ENCODE peak calls at places on chromosomes 5 and 9, in six cellular contexts. K is psoas muscle, Z is AG10803, N is right atrium auricular region, O is stomach, Q is GM12864. Y is an unnamed sample.

GRCh38 chr5:175729829-175730277 is 72.0 kb downstream of the HRH2 start:
- DNase-seq in K (peak), Q (peak), O (peak), Z (peak), N (peak), Y (peak)

GRCh38 chr5:178078197-178078995 is 34.9 kb upstream of the N4BP3 start:
- DNase-seq in N (no peak), O (peak), Q (no peak), K (no peak), Z (peak), Y (peak)

GRCh38 chr9:75467141-75467540 is 378.8 kb downstream of the OSTF1 start:
- DNase-seq in Z (no peak), Q (no peak), K (no peak), O (no peak), N (no peak), Y (no peak)

GRCh38 chr9:104247899-104248460 is 153.9 kb downstream of the SMC2 start:
- DNase-seq in Z (peak), Q (no peak), O (no peak), K (no peak), N (no peak), Y (no peak)

GRCh38 chr9:137365056-137365455 is 57.9 kb downstream of the EXD3 start:
- DNase-seq in Z (no peak), K (no peak), N (no peak), Q (no peak), O (no peak), Y (no peak)

GRCh38 chr9:126429190-126429589 is 102.6 kb downstream of the MVB12B start:
- DNase-seq in Z (no peak), Q (no peak), K (no peak), N (no peak), O (no peak), Y (no peak)

GRCh38 chr5:173334808-173335207 is 6.6 kb upstream of the STC2 start:
- DNase-seq in N (no peak), Z (peak), O (no peak), K (no peak), Q (no peak), Y (no peak)

GRCh38 chr5:179244051-179244450 is 101.2 kb downstream of the ADAMTS2 start:
- DNase-seq in Z (peak), Q (no peak), N (peak), O (no peak), K (no peak), Y (no peak)

GRCh38 chr5:116862632-116863455 is 288.2 kb upstream of the SEMA6A start:
- DNase-seq in N (no peak), Z (no peak), Q (no peak), K (no peak), O (no peak), Y (no peak)

GRCh38 chr5:92371171-92371888 is 988.2 kb upstream of the ARRDC3 start:
- DNase-seq in N (no peak), O (no peak), K (no peak), Q (no peak), Z (no peak), Y (no peak)

GRCh38 chr9:12847591-12847990 is 72.8 kb downstream of the LURAP1L start:
- DNase-seq in O (no peak), Q (no peak), N (no peak), K (no peak), Z (no peak), Y (no peak)

GRCh38 chr5:78467744-78468357 is 107.4 kb downstream of the SCAMP1 start:
- DNase-seq in K (no peak), N (no peak), Z (peak), O (no peak), Q (peak), Y (no peak)

GRCh38 chr9:20319641-20320337 is 302.5 kb downstream of the MLLT3 start:
- DNase-seq in Q (no peak), Z (peak), N (no peak), O (no peak), K (no peak), Y (peak)

GRCh38 chr9:116844621-116845020 is 157.5 kb downstream of the TRIM32 start:
- DNase-seq in N (no peak), O (no peak), K (no peak), Q (no peak), Z (peak), Y (no peak)

GRCh38 chr5:148540636-148541035 is 113.7 kb downstream of the HTR4 start:
- DNase-seq in Z (no peak), Q (no peak), O (no peak), K (no peak), N (no peak), Y (no peak)

GRCh38 chr5:111043712-111044506 is 27.6 kb upstream of the TSLP start:
- DNase-seq in O (no peak), N (no peak), Q (no peak), K (no peak), Z (no peak), Y (peak)
- TF ChIP-seq CTCF in O (no peak), N (no peak), Q (no peak), K (no peak), Z (no peak), Y (no peak)

DNA sequence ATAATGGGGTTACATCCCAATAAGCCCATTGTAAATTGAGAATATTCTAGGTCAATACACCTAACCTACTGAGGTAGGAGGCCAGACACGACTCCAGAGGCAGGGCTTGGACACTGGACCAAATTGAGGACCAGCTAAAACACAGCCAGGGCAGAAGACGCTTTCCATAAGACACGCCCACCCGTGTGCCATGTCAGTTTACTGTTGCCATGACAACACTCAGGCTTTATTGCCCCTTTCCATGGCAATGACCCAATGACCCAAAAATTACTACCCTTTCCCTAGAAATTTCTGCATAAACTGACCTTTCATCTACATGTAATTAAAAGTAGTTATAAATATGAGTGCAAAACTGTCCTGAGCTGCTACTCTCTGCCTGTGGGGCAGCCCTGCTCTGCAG is 31.5 kb downstream of the SLC22A4 start:
- DNase-seq in N (no peak), Z (no peak), K (no peak), O (no peak), Q (no peak), Y (no peak)
- H3K4me3 ChIP-seq in N (no peak), Z (no peak), K (no peak), O (no peak), Q (no peak), Y (no peak)

DNA sequence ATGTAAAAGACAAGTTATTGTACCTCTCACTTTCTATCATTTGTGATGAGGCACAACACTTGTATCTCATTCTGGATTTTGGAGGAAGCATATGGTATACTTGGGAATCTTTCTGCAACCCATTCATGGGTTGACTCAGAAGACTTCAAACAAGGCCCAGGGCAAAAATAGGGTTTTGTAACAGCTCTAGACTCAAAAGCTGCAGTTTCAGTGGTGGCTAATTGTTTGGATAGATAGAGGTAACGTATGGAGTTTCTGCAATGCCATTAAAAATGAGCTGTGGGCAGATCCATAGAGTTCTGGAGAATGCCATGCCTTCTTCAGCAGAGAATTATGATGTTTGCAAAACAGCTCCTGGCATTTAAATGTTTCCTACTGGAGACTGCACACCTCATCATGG is 279.6 kb upstream of the VLDLR start:
- DNase-seq in Z (no peak), N (no peak), O (no peak), K (no peak), Q (no peak), Y (no peak)
- TF ChIP-seq CTCF in Z (no peak), N (no peak), O (no peak), K (no peak), Q (no peak), Y (no peak)

GRCh38 chr5:81779125-81779934 is 28.4 kb upstream of the SSBP2 start:
- DNase-seq in Q (peak), O (peak), N (no peak), Z (peak), K (peak), Y (no peak)

GRCh38 chr5:81782811-81783210 is 31.9 kb upstream of the SSBP2 start:
- DNase-seq in K (no peak), N (no peak), O (no peak), Z (no peak), Q (no peak), Y (no peak)

GRCh38 chr5:81779935-81780266 is 29.0 kb upstream of the SSBP2 start:
- DNase-seq in N (no peak), Z (no peak), O (no peak), Q (no peak), K (no peak), Y (no peak)

GRCh38 chr5:81776258-81776657 is 25.4 kb upstream of the SSBP2 start:
- DNase-seq in Q (no peak), Z (no peak), K (no peak), N (no peak), O (peak), Y (no peak)

GRCh38 chr5:81778642-81779041 is 27.7 kb upstream of the SSBP2 start:
- DNase-seq in K (no peak), O (no peak), Q (no peak), Z (peak), N (no peak), Y (no peak)
- H3K4me3 ChIP-seq in K (peak), O (peak), Q (no peak), Z (peak), N (peak), Y (peak)

Y was measured in AG04449.